ENCODE peak calls at places on chromosomes 11 and 22, in six cellular contexts. A, H, X, U, B and S are unnamed samples.

GRCh38 chr22:19291218-19291579 is 320 bp downstream of the CLTCL1 start:
- DNase-seq in A (peak; percentile 89), H (peak; percentile 64), X (peak; percentile 50), U (peak; percentile 59), B (peak; percentile 19), S (no peak)

GRCh38 chr22:20430641-20431519 is 6.7 kb downstream of the SCARF2 start:
- DNase-seq in A (peak; percentile 79), H (peak; percentile 80), X (peak; percentile 58), U (peak; percentile 84), B (peak; percentile 54), S (no peak)

GRCh38 chr22:21034989-21035388 is 2.6 kb upstream of the SLC7A4 start:
- DNase-seq in A (no peak), H (no peak), X (no peak), U (no peak), B (no peak), S (no peak)

GRCh38 chr22:19880786-19881569 is 26.3 kb upstream of the GNB1L start:
- DNase-seq in A (peak; percentile 90), H (peak; percentile 56), X (peak; percentile 35), U (peak; percentile 98), B (peak; percentile 35), S (peak; percentile 47)

GRCh38 chr22:42909363-42910058 is 52.4 kb upstream of the ARFGAP3 start:
- DNase-seq in A (no peak), H (no peak), X (no peak), U (no peak), B (no peak), S (no peak)

GRCh38 chr22:49712195-49712791 is 115.4 kb downstream of the BRD1 start:
- DNase-seq in A (peak; percentile 56), H (peak; percentile 81), X (peak; percentile 70), U (peak; percentile 5), B (no peak), S (no peak)

GRCh38 chr11:23490557-23491235 is 630.4 kb upstream of the CCDC179 start:
- DNase-seq in A (no peak), H (no peak), X (no peak), U (peak; percentile 1), B (no peak), S (no peak)

GRCh38 chr11:68370211-68371111 is 58.1 kb downstream of the LRP5 start:
- DNase-seq in A (no peak), H (peak; percentile 51), X (no peak), U (peak; percentile 39), B (peak; percentile 31), S (no peak)

GRCh38 chr11:2166091-2166851 is 5.3 kb upstream of the INS start:
- DNase-seq in A (peak; percentile 76), H (peak; percentile 51), X (peak; percentile 47), U (peak; percentile 37), B (no peak), S (no peak)

GRCh38 chr22:19824197-19825015 is 30.3 kb downstream of the GNB1L start:
- DNase-seq in A (no peak), H (no peak), X (no peak), U (peak; percentile 63), B (no peak), S (no peak)

GRCh38 chr22:50675553-50676199 is 3.1 kb downstream of the SHANK3 start:
- DNase-seq in A (peak; percentile 1), H (no peak), X (no peak), U (no peak), B (no peak), S (no peak)

GRCh38 chr11:132111341-132111740 is 740.9 kb downstream of the NTM start:
- DNase-seq in A (no peak), H (no peak), X (no peak), U (peak; percentile 52), B (no peak), S (no peak)

GRCh38 chr11:95596011-95596489 is 193.5 kb downstream of the FAM76B start:
- DNase-seq in A (no peak), H (peak; percentile 22), X (no peak), U (peak; percentile 80), B (no peak), S (no peak)

GRCh38 chr22:22460060-22460459 is 48.5 kb downstream of the ZNF280B start:
- DNase-seq in A (no peak), H (no peak), X (no peak), U (no peak), B (no peak), S (no peak)

GRCh38 chr22:22461583-22461982 is 47.0 kb downstream of the ZNF280B start:
- DNase-seq in A (no peak), H (no peak), X (no peak), U (no peak), B (no peak), S (no peak)

GRCh38 chr22:22461111-22461510 is 47.4 kb downstream of the ZNF280B start:
- DNase-seq in A (no peak), H (no peak), X (no peak), U (no peak), B (no peak), S (no peak)

GRCh38 chr22:22458896-22459588 is 49.5 kb downstream of the ZNF280B start:
- DNase-seq in A (no peak), H (no peak), X (no peak), U (no peak), B (no peak), S (no peak)

DNA sequence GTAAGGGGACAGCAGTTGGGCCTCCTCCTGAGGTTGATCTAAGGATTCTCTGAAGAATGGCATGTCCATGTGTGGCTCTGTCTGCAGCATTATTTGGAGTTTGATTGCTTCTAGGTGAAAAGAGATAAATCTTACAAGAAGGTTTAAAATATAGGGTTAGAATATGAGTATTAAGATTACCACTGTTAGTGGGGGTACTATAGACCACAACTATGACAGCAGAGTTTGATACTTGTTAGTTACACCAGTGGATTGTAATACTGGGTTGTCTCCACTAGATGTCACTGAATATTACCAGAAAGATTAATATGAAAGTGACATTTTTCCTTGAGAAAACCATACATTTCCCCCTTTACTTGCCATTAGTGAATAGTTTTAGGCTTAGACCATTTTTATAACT is 47.9 kb downstream of the ZNF280B start:
- DNase-seq in A (peak; percentile 91), H (no peak), X (no peak), U (peak; percentile 31), B (no peak), S (no peak)
- TF ChIP-seq CTCF in A (peak; percentile 95), H (no peak), X (peak; percentile 44), U (peak; percentile 8), B (no peak), S (no peak)

DNA sequence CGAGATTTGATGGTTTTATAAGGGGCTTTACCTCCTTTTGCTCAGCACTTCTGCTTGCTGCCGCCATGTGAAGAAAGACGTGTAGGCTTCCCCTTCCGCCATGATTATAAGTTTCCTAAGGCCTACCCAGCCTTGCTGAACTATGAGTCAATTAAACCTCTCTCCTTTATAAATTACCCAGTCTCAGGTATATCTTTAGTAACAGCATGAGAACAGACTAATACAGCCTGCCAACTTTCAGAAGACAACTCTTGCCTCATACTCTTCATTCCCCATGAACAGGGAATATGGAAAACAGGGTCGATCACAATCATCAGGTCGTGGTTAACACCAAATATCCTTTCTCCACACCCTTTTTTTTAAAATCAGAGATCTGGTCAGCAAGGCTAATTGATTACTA is 83.0 kb downstream of the MPPED2 start:
- DNase-seq in A (no peak), H (no peak), X (no peak), U (no peak), B (no peak), S (no peak)
- TF ChIP-seq CTCF in A (no peak), H (no peak), X (no peak), U (no peak), B (no peak), S (no peak)

DNA sequence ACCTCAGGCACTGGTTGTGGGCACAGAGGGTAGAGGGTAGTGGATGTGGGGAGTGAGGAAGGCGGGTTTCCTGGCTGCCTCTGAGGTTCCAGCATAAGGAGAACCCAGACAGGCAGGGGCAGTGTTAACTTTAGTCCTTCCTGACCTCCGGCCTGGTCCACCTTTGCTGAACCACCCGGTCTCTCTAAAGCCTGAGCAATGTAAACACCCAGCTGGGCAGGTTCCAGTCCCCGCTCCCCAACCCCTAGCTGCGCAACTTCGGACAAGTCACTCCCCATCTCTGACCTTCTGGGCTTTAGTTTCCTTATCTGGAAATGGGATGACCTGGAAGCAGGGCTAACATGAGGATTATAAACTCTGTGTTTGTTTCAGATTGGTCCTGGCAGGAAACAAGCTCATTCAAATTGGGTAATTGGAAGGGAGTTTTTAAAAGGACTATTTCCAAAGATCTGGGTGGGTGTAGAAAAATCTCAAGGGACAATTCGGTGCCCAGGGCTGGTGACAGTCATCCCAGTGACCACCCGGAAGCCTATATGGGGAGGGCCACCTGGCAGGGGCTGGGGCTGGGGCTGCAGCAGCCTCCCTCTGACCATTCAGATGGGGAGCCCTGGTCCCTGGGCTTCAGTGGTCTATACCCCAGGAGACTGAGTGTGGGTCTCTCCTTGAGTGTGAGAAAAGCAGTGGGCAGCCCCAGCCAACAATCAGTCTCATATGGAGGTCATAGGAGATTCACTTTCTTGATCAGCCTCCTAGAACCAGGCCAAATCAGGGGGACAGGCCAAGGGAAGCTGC is 108.3 kb upstream of the SYT13 start:
- DNase-seq in A (no peak), H (no peak), X (no peak), U (no peak), B (no peak), S (no peak)
- TF ChIP-seq CTCF in A (no peak), H (no peak), X (no peak), U (no peak), B (no peak), S (no peak)

DNA sequence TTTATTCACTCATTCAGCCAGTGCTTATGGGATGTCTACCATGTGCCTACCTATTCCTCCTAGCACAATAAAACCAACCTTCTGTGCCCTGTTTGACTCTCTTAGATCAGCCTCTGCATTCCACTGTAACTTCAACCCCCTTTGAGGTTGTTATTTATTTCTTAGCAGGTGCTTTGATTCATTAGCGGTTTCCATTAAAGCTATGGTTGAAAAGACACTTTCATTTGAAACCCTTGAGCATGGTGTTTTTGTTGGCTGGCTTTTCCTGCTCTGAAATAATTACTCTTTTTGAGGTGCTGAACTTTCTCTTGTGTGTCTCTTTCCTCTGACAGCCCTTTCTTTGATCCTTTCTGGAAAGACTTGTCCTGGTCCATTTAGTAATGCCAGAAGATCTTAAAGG is 570.6 kb upstream of the LARGE1 start:
- DNase-seq in A (no peak), H (no peak), X (no peak), U (no peak), B (no peak), S (no peak)
- TF ChIP-seq CTCF in A (no peak), H (no peak), X (no peak), U (no peak), B (no peak), S (no peak)

DNA sequence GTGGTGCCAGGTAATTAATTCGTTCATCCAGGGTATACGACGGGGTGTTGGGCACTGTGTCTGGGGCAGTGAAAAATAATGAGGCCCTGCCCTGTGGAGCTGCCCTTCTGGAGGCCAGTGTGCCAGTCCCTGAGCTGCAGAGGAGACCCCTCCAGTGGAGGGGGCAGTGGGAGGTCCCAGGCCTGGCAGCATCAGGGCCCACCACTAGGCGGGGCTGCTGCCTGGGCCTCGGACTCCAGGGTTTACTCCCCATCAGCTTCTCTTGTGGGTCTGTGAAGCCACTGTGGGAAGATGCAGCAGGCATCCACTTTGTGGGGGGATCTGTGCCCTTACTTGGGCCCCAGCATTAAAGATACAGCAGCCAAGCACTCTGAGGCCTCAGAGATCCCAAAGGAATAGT is 17.4 kb upstream of the TMPRSS6 start:
- DNase-seq in A (peak; percentile 21), H (peak; percentile 19), X (no peak), U (no peak), B (no peak), S (no peak)
- TF ChIP-seq CTCF in A (peak; percentile 38), H (peak; percentile 33), X (peak; percentile 33), U (peak; percentile 21), B (no peak), S (no peak)